ENCODE peak calls at places on chromosomes 16 and 17, in five cellular contexts. C is HCT116, M is thyroid gland, D is gastrocnemius medialis, Y is body of pancreas. E is an unnamed sample.
A peak's percentile ranks its signal among the peaks of the same experiment; 100 is the strongest.

GRCh38 chr17:54992797-54993639 is 24.5 kb downstream of the STXBP4 start:
- DNase-seq in C (peak; percentile 53), M (no peak), D (no peak), Y (no peak), E (no peak)

GRCh38 chr16:16137110-16137509 is 86.2 kb downstream of the ABCC6 start:
- DNase-seq in C (no peak), M (no peak), D (no peak), Y (no peak), E (no peak)

GRCh38 chr17:82019208-82019727 is 3.4 kb downstream of the CENPX start:
- DNase-seq in C (no peak), M (no peak), D (no peak), Y (no peak), E (no peak)

GRCh38 chr17:33205552-33205951 is 87.5 kb downstream of the ASIC2 start:
- DNase-seq in C (no peak), M (no peak), D (no peak), Y (no peak), E (no peak)

GRCh38 chr17:41535764-41536481 is 7.8 kb upstream of the KRT19 start:
- DNase-seq in C (no peak), M (peak; percentile 21), D (no peak), Y (no peak), E (peak; percentile 18)

GRCh38 chr17:37502009-37502936 is 12.6 kb downstream of the DUSP14 start:
- DNase-seq in C (no peak), M (no peak), D (no peak), Y (no peak), E (no peak)

GRCh38 chr17:48439473-48439872 is 9.5 kb upstream of the SKAP1 start:
- DNase-seq in C (no peak), M (no peak), D (no peak), Y (no peak), E (no peak)

GRCh38 chr16:64971211-64971610 is 150.7 kb downstream of the CDH11 start:
- DNase-seq in C (no peak), M (no peak), D (no peak), Y (no peak), E (no peak)

GRCh38 chr17:77033892-77034404 is 106.8 kb upstream of the SEC14L1 start:
- DNase-seq in C (no peak), M (no peak), D (no peak), Y (no peak), E (no peak)

GRCh38 chr17:77318021-77318420 is 177.3 kb downstream of the SEC14L1 start:
- DNase-seq in C (no peak), M (no peak), D (no peak), Y (no peak), E (no peak)

GRCh38 chr16:48434653-48435318 is 49.6 kb upstream of the SIAH1 start:
- DNase-seq in C (no peak), M (no peak), D (no peak), Y (no peak), E (no peak)

GRCh38 chr17:28041844-28042656 is 427 bp upstream of the NLK start:
- DNase-seq in C (no peak), M (no peak), D (peak; percentile 17), Y (no peak), E (no peak)

GRCh38 chr16:48365030-48365600 is 20.1 kb downstream of the SIAH1 start:
- DNase-seq in C (no peak), M (no peak), D (no peak), Y (no peak), E (no peak)

GRCh38 chr16:75566040-75566888 is at the start of gene GABARAPL2:
- DNase-seq in C (peak; percentile 50), M (peak; percentile 76), D (peak; percentile 65), Y (peak; percentile 85), E (peak; percentile 88)

GRCh38 chr17:5874486-5874885 is 195.7 kb upstream of the WSCD1 start:
- DNase-seq in C (no peak), M (no peak), D (no peak), Y (no peak), E (no peak)

GRCh38 chr17:71516149-71516548 is 604.7 kb upstream of the SOX9 start:
- DNase-seq in C (no peak), M (no peak), D (no peak), Y (no peak), E (no peak)

GRCh38 chr17:41962768-41963434 is 3.7 kb upstream of the CNP start:
- DNase-seq in C (peak; percentile 33), M (peak; percentile 76), D (peak; percentile 80), Y (peak; percentile 92), E (peak; percentile 88)

GRCh38 chr16:4329354-4329775 is 13.5 kb downstream of the GLIS2 start:
- DNase-seq in C (no peak), M (no peak), D (no peak), Y (no peak), E (no peak)

GRCh38 chr16:27195941-27196595 is 7.3 kb upstream of the KDM8 start:
- DNase-seq in C (no peak), M (no peak), D (no peak), Y (no peak), E (no peak)

GRCh38 chr16:72018470-72018869 is 9.9 kb downstream of the DHODH start:
- DNase-seq in C (no peak), M (no peak), D (no peak), Y (no peak), E (no peak)

GRCh38 chr17:81537856-81538555 is 9.8 kb downstream of the FSCN2 start:
- DNase-seq in C (no peak), M (no peak), D (peak; percentile 77), Y (peak; percentile 91), E (no peak)

GRCh38 chr17:4840893-4841242 is 7.7 kb downstream of the MINK1 start:
- DNase-seq in C (no peak), M (no peak), D (no peak), Y (no peak), E (no peak)

GRCh38 chr16:89050119-89050867 is 43.4 kb upstream of the ACSF3 start:
- DNase-seq in C (no peak), M (no peak), D (no peak), Y (no peak), E (no peak)

GRCh38 chr17:35807371-35808144 is 1.7 kb upstream of the TAF15 start:
- DNase-seq in C (no peak), M (no peak), D (no peak), Y (no peak), E (no peak)

GRCh38 chr17:45430738-45431530 is 1.7 kb downstream of the ARHGAP27 start:
- DNase-seq in C (no peak), M (peak; percentile 83), D (no peak), Y (peak; percentile 70), E (no peak)

GRCh38 chr16:2912330-2913199 is 834 bp downstream of the FLYWCH1 start:
- DNase-seq in C (no peak), M (peak; percentile 25), D (peak; percentile 27), Y (peak; percentile 33), E (peak; percentile 50)

GRCh38 chr16:3675601-3676130 is 21.2 kb downstream of the DNASE1 start:
- DNase-seq in C (no peak), M (no peak), D (no peak), Y (no peak), E (no peak)

GRCh38 chr16:67170948-67171649 is 761 bp downstream of the NOL3 start:
- DNase-seq in C (no peak), M (no peak), D (peak; percentile 61), Y (no peak), E (peak; percentile 38)

GRCh38 chr17:82463881-82464566 is 5.5 kb downstream of the NARF start:
- DNase-seq in C (no peak), M (no peak), D (no peak), Y (no peak), E (no peak)

GRCh38 chr17:64412944-64413381 is 22.3 kb upstream of the PECAM1 start:
- DNase-seq in C (no peak), M (no peak), D (no peak), Y (no peak), E (no peak)

GRCh38 chr17:64413505-64413904 is 22.8 kb upstream of the PECAM1 start:
- DNase-seq in C (no peak), M (no peak), D (no peak), Y (no peak), E (no peak)

GRCh38 chr17:64406321-64407200 is 15.9 kb upstream of the PECAM1 start:
- DNase-seq in C (no peak), M (no peak), D (no peak), Y (no peak), E (no peak)

GRCh38 chr17:64410750-64411490 is 20.3 kb upstream of the PECAM1 start:
- DNase-seq in C (no peak), M (no peak), D (no peak), Y (no peak), E (no peak)

GRCh38 chr17:64411999-64412771 is 21.5 kb upstream of the PECAM1 start:
- DNase-seq in C (no peak), M (no peak), D (peak; percentile 45), Y (peak; percentile 17), E (peak; percentile 58)
- TF ChIP-seq POLR2A in C (no peak), M (no peak), D (no peak), Y (no peak), E (no peak)

GRCh38 chr16:52861614-52862022 is 191.1 kb downstream of the CHD9NB start:
- DNase-seq in C (peak; percentile 4), M (no peak), D (no peak), Y (peak; percentile 35), E (no peak)
- TF ChIP-seq CTCF in C (peak; percentile 49), M (no peak), D (no peak), Y (peak; percentile 16), E (no peak)

GRCh38 chr17:64494121-64494520 is 2.7 kb downstream of the POLG2 start:
- DNase-seq in C (no peak), M (no peak), D (no peak), Y (no peak), E (no peak)

GRCh38 chr17:64496348-64496785 is 487 bp downstream of the POLG2 start:
- DNase-seq in C (no peak), M (no peak), D (no peak), Y (no peak), E (no peak)

GRCh38 chr17:64497565-64498035 is 746 bp upstream of the POLG2 start:
- DNase-seq in C (no peak), M (no peak), D (no peak), Y (no peak), E (no peak)

GRCh38 chr17:64498308-64499203 is 1.7 kb upstream of the POLG2 start:
- DNase-seq in C (no peak), M (no peak), D (no peak), Y (no peak), E (no peak)

GRCh38 chr17:64496786-64497564 is at the start of gene POLG2:
- DNase-seq in C (peak; percentile 87), M (peak; percentile 93), D (peak; percentile 91), Y (peak; percentile 96), E (peak; percentile 89)
- TF ChIP-seq POLR2A in C (peak; percentile 96), M (no peak), D (peak; percentile 52), Y (peak; percentile 42), E (peak; percentile 6)

DNA sequence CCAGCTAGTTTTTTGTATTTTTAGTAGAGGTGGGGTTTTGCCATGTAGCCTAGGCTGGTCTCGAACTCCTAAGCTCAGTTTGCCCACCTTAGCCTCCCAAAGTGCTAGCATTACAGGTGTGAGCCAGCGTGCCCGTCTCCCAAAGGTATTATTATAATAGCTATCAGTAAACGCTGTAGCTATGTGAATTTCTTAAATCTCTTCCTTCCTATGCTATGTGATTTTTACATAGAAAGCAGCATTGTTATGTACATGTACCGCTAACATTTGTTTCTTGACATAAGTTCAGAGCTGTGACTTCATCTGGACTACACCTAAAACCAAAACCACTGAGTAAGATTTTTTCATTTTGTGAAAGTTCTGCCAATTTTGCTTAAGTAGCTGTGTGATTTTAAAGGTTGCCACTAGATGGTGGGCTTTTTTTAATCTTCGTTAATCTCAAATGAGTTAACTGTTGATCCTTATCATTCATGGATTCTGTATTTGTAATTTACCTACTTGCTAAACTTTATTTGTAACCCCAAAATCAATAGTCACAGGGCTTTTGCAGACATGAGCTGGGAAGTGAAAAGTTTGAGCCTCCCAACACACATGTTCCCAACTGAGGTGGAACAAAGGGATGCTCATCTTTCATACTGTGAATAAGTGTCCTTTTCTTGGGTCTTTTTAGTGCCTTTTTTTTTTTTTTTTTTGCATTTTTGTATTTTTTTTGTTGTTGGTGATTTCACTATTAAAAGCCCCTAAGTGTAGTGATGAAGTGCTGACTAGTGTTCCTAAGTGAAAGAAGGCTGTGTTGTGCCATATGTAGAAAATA is 21.9 kb downstream of the PRKAR1A start:
- DNase-seq in C (no peak), M (no peak), D (no peak), Y (no peak), E (no peak)
- TF ChIP-seq CTCF in C (peak; percentile 66), M (peak; percentile 70), D (peak; percentile 27), Y (no peak), E (no peak)